ENCODE peak calls at places on chromosomes 5 and 9, in four cellular contexts. V is uterus; A is CD8-positive, alpha-beta memory T cell; T is lower lobe of right lung. B is an unnamed sample.

GRCh38 chr9:117245225-117245624 is 169.6 kb downstream of the ASTN2 start:
- DNase-seq in T (no peak), A (no peak), V (no peak), B (no peak)

GRCh38 chr5:44638286-44638869 is 170.4 kb upstream of the MRPS30 start:
- DNase-seq in A (no peak), V (no peak), T (no peak), B (no peak)

GRCh38 chr9:109264865-109265532 is 55.9 kb downstream of the EPB41L4B start:
- DNase-seq in T (no peak), V (no peak), A (no peak), B (no peak)

GRCh38 chr5:147949711-147950573 is 43.6 kb upstream of the C5orf46 start:
- DNase-seq in V (no peak), A (no peak), T (no peak), B (no peak)

GRCh38 chr5:66829826-66830225 is 233.6 kb downstream of the MAST4 start:
- DNase-seq in T (no peak), V (no peak), A (no peak), B (no peak)

GRCh38 chr9:131233556-131233955 is 42.8 kb downstream of the FAM78A start:
- DNase-seq in V (no peak), T (no peak), A (no peak), B (no peak)

GRCh38 chr5:154368041-154368800 is 77.6 kb upstream of the SAP30L start:
- DNase-seq in T (no peak), A (no peak), V (peak; percentile 33), B (no peak)

GRCh38 chr5:38595149-38595725 is 38.8 kb upstream of the LIFR start:
- DNase-seq in A (no peak), V (no peak), T (no peak), B (no peak)

GRCh38 chr5:1113332-1113690 is 1.4 kb upstream of the SLC12A7 start:
- DNase-seq in A (no peak), T (no peak), V (no peak), B (no peak)
- H3K27ac ChIP-seq in A (no peak overlapping the region), T (no peak overlapping the region), V (no peak overlapping the region), B (no peak overlapping the region)

GRCh38 chr5:62536232-62536631 is 42.4 kb upstream of the LRRC70 start:
- DNase-seq in V (no peak), T (no peak), A (no peak), B (no peak)

GRCh38 chr5:62534461-62535236 is 44.0 kb upstream of the LRRC70 start:
- DNase-seq in T (no peak), V (no peak), A (no peak), B (no peak)

GRCh38 chr5:62536783-62537182 is 41.8 kb upstream of the LRRC70 start:
- DNase-seq in V (no peak), A (no peak), T (no peak), B (no peak)

GRCh38 chr5:62542720-62543119 is 35.9 kb upstream of the LRRC70 start:
- DNase-seq in V (no peak), T (no peak), A (no peak), B (no peak)

GRCh38 chr5:62538017-62538942 is 40.3 kb upstream of the LRRC70 start:
- DNase-seq in T (no peak), A (no peak), V (no peak), B (no peak)
- H3K27ac ChIP-seq in T (no peak overlapping the region), A (no peak overlapping the region), V (no peak overlapping the region), B (no peak overlapping the region)

DNA sequence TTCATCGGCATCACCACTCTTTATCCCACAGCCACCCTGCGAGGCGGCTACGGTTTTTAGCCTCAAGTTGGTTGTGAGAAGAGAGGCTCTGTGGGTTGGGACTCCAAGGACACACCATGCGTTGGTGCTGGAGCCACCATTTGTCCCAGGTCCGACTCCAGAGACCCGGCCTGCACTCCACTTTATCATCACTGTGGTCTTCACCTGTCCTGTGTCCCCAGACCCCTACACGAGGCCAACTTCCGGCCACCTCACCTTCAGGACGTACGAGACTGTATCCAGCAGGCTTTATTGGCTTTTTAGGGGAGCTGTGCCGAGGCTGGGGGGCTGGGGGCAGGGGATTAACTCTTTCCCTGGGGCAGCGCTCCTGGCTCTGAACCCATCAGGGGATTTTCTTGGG is 55.0 kb downstream of the GTF3C4 start:
- DNase-seq in V (no peak), T (no peak), A (no peak), B (no peak)
- H3K27ac ChIP-seq in V (no peak overlapping the region), T (no peak overlapping the region), A (no peak overlapping the region), B (no peak overlapping the region)

GRCh38 chr5:135230326-135230925 is 168.6 kb downstream of the MACROH2A1 start:
- DNase-seq in V (peak; percentile 70), T (peak; percentile 76), A (no peak), B (no peak)
- H3K27ac ChIP-seq in V (no peak overlapping the region), T (no peak overlapping the region), A (no peak overlapping the region), B (no peak overlapping the region)

GRCh38 chr5:150217874-150218692 is 28.2 kb downstream of the SLC6A7 start:
- DNase-seq in A (peak; percentile 75), V (peak; percentile 88), T (peak; percentile 77), B (no peak)
- H3K27ac ChIP-seq in A (no peak overlapping the region), V (no peak overlapping the region), T (no peak overlapping the region), B (no peak overlapping the region)

DNA sequence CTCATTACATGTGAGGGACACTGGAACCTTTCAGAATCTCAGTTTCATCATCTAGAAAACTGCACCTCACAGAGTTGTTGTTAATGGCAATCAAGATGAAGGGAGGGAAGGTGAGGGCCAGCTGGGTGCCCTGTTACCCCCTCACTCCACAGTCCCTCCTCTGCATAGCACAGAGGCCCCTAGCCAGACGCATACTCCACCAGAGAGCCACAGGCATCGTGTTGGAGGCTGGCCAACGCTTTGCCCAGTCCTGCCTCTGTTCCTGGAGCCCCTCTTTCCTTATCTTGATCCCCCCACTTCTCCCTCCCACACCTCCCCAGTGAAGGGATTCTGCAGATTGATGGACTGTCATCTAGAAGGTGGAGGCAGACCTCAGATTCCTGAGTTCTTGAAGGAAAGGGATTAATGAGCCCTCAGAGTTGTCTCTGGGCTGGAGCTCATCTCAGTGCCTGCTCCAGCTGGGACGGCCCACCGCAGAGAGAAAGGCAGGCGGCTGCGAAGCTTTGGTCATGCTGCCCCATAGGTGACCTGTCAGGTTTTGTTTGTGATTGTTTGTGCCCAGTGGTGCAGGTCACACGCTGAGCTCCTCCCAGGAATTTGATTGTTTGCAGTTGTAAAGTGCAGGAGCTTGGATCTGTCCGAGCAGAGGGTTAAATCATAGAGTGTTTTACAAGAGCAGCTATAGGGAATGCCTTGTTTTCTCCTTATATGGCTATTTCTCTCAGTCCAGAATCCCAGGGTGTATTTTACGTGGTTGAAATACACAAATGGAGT is 487.3 kb downstream of the CCDC171 start:
- DNase-seq in V (peak; percentile 51), A (no peak), T (no peak), B (no peak)
- H3K27ac ChIP-seq in V (peak overlapping the region; percentile 71), A (no peak overlapping the region), T (no peak overlapping the region), B (no peak overlapping the region)

DNA sequence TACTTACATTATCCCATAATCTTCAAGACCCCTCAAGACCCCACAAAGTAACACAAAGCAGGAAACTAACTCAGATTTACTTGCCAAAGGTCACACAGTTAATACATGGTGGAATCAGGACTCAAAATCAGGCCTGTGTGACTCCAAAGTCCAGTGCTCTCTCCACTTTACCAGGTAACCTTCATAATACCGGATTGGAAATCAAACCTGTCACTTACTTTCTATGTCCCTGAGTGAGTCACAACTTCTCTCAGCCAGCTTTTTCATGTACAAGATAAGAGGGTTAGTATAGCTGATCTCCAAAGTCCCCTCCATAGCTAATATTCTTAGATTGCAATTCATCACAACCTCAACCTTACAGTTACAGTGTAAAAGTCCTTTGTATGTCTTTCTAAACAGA is 17.1 kb downstream of the STRBP start:
- DNase-seq in A (no peak), T (no peak), V (no peak), B (no peak)
- H3K27ac ChIP-seq in A (no peak overlapping the region), T (no peak overlapping the region), V (no peak overlapping the region), B (no peak overlapping the region)

GRCh38 chr9:121736964-121737462 is 85.6 kb downstream of the DAB2IP start:
- DNase-seq in V (peak; percentile 53), A (no peak), T (peak; percentile 83), B (no peak)
- H3K27ac ChIP-seq in V (peak overlapping the region; percentile 85), A (no peak overlapping the region), T (peak overlapping the region; percentile 89), B (no peak overlapping the region)

GRCh38 chr5:150541397-150541675 is 33.4 kb downstream of the NDST1 start:
- DNase-seq in A (no peak), T (no peak), V (no peak), B (no peak)
- H3K27ac ChIP-seq in A (no peak overlapping the region), T (peak overlapping the region; percentile 57), V (no peak overlapping the region), B (peak overlapping the region; percentile 63)

DNA sequence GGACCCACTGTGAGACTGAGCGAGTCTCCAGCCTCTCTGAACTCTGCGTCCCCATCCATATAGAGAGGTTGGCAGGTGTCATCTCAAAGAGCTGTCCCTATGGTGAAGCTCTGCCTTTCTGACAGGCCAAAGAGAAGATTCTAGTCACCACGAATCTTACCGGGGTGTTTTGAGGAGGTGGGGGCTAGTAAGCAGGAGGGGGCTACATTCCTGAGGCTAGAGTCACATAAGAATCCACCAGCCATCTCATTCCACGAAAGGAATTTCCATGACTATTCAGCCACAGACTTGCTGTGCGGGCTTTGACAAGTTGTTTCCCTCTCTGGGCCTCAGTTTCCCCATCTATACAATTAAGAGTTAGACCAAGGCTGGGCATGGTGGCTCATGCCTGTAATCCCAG is 16.3 kb downstream of the PDGFRB start:
- DNase-seq in V (no peak), T (no peak), A (no peak), B (no peak)
- H3K27ac ChIP-seq in V (peak overlapping the region; percentile 99), T (peak overlapping the region; percentile 73), A (no peak overlapping the region), B (peak overlapping the region; percentile 18)

B was measured in substantia nigra.